ENCODE peak calls at places on chromosomes 4 and X, in seven cellular contexts. One of them, this sample, is unnamed.

GRCh38 chr4:87589531-87589930 is 18.8 kb upstream of the DSPP start:
- DNase-seq in thyroid gland: no peak
- DNase-seq in GM12878: no peak
- DNase-seq in tibial nerve: no peak
- DNase-seq in heart right ventricle: no peak
- DNase-seq in colonic mucosa: no peak
- DNase-seq in IMR-90: peak; percentile 90
- DNase-seq in this sample: no peak

GRCh38 chr4:86356831-86357230 is 3.0 kb downstream of the MAPK10 start:
- DNase-seq in tibial nerve: no peak
- DNase-seq in GM12878: no peak
- DNase-seq in heart right ventricle: no peak
- DNase-seq in thyroid gland: no peak
- DNase-seq in colonic mucosa: no peak
- DNase-seq in IMR-90: no peak
- DNase-seq in this sample: no peak

GRCh38 chr4:73129319-73129718 is 59.8 kb upstream of the COX18 start:
- DNase-seq in colonic mucosa: no peak
- DNase-seq in thyroid gland: no peak
- DNase-seq in heart right ventricle: no peak
- DNase-seq in tibial nerve: no peak
- DNase-seq in IMR-90: no peak
- DNase-seq in GM12878: no peak
- DNase-seq in this sample: no peak

GRCh38 chr4:145298885-145299284 is 118.5 kb upstream of the OTUD4 start:
- DNase-seq in thyroid gland: no peak
- DNase-seq in GM12878: peak; percentile 26
- DNase-seq in IMR-90: no peak
- DNase-seq in heart right ventricle: no peak
- DNase-seq in tibial nerve: no peak
- DNase-seq in colonic mucosa: peak; percentile 21
- DNase-seq in this sample: peak; percentile 55

GRCh38 chr4:957581-958313 is 15.6 kb downstream of the DGKQ start:
- DNase-seq in colonic mucosa: no peak
- DNase-seq in IMR-90: no peak
- DNase-seq in GM12878: no peak
- DNase-seq in heart right ventricle: no peak
- DNase-seq in thyroid gland: no peak
- DNase-seq in tibial nerve: no peak
- DNase-seq in this sample: no peak

GRCh38 chr4:134024251-134024650 is 177.3 kb downstream of the PABPC4L start:
- DNase-seq in tibial nerve: no peak
- DNase-seq in GM12878: no peak
- DNase-seq in colonic mucosa: no peak
- DNase-seq in IMR-90: no peak
- DNase-seq in heart right ventricle: no peak
- DNase-seq in thyroid gland: no peak
- DNase-seq in this sample: peak; percentile 14

GRCh38 chr4:149980125-149980682 is 98.0 kb upstream of the DCLK2 start:
- DNase-seq in GM12878: no peak
- DNase-seq in IMR-90: no peak
- DNase-seq in tibial nerve: no peak
- DNase-seq in heart right ventricle: no peak
- DNase-seq in thyroid gland: no peak
- DNase-seq in colonic mucosa: no peak
- DNase-seq in this sample: no peak

GRCh38 chr4:127479031-127479622 is 153.6 kb upstream of the INTU start:
- DNase-seq in tibial nerve: no peak
- DNase-seq in colonic mucosa: no peak
- DNase-seq in GM12878: no peak
- DNase-seq in IMR-90: peak; percentile 52
- DNase-seq in heart right ventricle: no peak
- DNase-seq in thyroid gland: no peak
- DNase-seq in this sample: no peak

GRCh38 chrX:69277961-69278795 is 112.9 kb upstream of the PJA1 start:
- DNase-seq in IMR-90: no peak
- DNase-seq in colonic mucosa: no peak
- DNase-seq in heart right ventricle: no peak
- DNase-seq in GM12878: no peak
- DNase-seq in thyroid gland: no peak
- DNase-seq in tibial nerve: no peak
- DNase-seq in this sample: no peak

GRCh38 chr4:127741247-127741646 is 11.0 kb downstream of the SLC25A31 start:
- DNase-seq in IMR-90: no peak
- DNase-seq in heart right ventricle: no peak
- DNase-seq in thyroid gland: no peak
- DNase-seq in GM12878: no peak
- DNase-seq in colonic mucosa: no peak
- DNase-seq in tibial nerve: no peak
- DNase-seq in this sample: no peak

DNA sequence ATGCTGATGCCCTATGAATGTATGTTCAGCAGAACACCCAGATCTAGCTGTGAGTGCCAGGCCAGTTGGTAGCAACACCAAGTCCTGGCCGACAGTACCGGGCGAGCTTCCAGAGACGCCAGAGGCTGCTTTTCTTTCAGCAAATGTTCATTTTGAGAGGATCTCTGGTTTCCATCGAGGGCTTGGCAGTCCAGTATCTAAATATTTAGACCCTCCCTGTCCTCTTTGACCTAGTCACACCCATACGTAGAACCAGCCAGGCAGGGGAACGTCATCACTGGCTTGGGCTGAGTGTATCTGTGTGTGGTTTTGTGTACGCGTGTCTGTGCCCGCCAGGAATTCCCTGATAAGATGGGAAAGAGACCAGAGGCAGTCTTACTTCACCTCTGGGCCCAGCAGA is 14.8 kb upstream of the ELF4 start:
- DNase-seq in colonic mucosa: no peak
- DNase-seq in IMR-90: no peak
- DNase-seq in GM12878: no peak
- DNase-seq in heart right ventricle: peak; percentile 62
- DNase-seq in thyroid gland: no peak
- DNase-seq in tibial nerve: peak; percentile 28
- DNase-seq in this sample: peak; percentile 57
- TF ChIP-seq CTCF in colonic mucosa: no peak
- TF ChIP-seq CTCF in IMR-90: no peak
- TF ChIP-seq CTCF in GM12878: no peak
- TF ChIP-seq CTCF in heart right ventricle: no peak
- TF ChIP-seq CTCF in thyroid gland: no peak
- TF ChIP-seq CTCF in tibial nerve: no peak
- TF ChIP-seq CTCF in this sample: no peak

GRCh38 chrX:40086569-40087335 is 11.0 kb downstream of the BCOR start:
- DNase-seq in thyroid gland: no peak
- DNase-seq in heart right ventricle: no peak
- DNase-seq in tibial nerve: no peak
- DNase-seq in colonic mucosa: no peak
- DNase-seq in IMR-90: peak; percentile 77
- DNase-seq in GM12878: no peak
- DNase-seq in this sample: peak; percentile 26

GRCh38 chrX:40085086-40085551 is 12.6 kb downstream of the BCOR start:
- DNase-seq in tibial nerve: no peak
- DNase-seq in GM12878: no peak
- DNase-seq in IMR-90: peak; percentile 86
- DNase-seq in thyroid gland: peak; percentile 31
- DNase-seq in colonic mucosa: no peak
- DNase-seq in heart right ventricle: no peak
- DNase-seq in this sample: peak; percentile 73

GRCh38 chrX:40084471-40084870 is 13.3 kb downstream of the BCOR start:
- DNase-seq in IMR-90: no peak
- DNase-seq in heart right ventricle: no peak
- DNase-seq in tibial nerve: no peak
- DNase-seq in GM12878: no peak
- DNase-seq in colonic mucosa: no peak
- DNase-seq in thyroid gland: no peak
- DNase-seq in this sample: no peak

GRCh38 chrX:40083979-40084359 is 13.8 kb downstream of the BCOR start:
- DNase-seq in IMR-90: no peak
- DNase-seq in heart right ventricle: no peak
- DNase-seq in tibial nerve: no peak
- DNase-seq in GM12878: no peak
- DNase-seq in colonic mucosa: no peak
- DNase-seq in thyroid gland: no peak
- DNase-seq in this sample: no peak

DNA sequence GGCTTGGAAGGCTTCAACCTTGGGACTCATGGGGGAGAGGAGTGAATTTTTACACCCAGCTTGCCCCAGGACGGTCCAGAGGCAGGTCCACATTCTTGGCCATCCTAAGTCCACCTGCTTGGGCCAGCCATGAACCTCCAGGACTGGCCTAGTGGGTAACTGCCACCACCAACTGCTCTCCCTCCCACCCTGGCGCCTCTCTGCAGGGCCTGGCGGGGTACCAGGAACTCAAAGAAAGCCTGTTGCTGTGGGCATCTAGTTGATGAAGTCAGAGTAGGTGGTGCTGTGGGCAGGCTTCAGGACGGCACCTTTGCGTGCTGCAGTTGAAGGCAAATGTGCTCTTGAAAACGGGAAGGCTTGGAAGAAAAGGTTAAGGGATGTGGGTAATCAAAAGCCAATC is 12.0 kb downstream of the BCOR start:
- DNase-seq in tibial nerve: no peak
- DNase-seq in IMR-90: no peak
- DNase-seq in thyroid gland: peak; percentile 54
- DNase-seq in colonic mucosa: no peak
- DNase-seq in GM12878: no peak
- DNase-seq in heart right ventricle: no peak
- DNase-seq in this sample: peak; percentile 15
- H3K27ac ChIP-seq in tibial nerve: peak overlapping the region; percentile 75
- H3K27ac ChIP-seq in IMR-90: peak overlapping the region; percentile 56
- H3K27ac ChIP-seq in thyroid gland: peak overlapping the region; percentile 36
- H3K27ac ChIP-seq in colonic mucosa: no peak overlapping the region
- H3K27ac ChIP-seq in GM12878: no peak overlapping the region
- H3K27ac ChIP-seq in heart right ventricle: no peak overlapping the region
- H3K27ac ChIP-seq in this sample: peak overlapping the region; percentile 83

GRCh38 chrX:136186023-136186413 is 38.7 kb downstream of the FHL1 start:
- DNase-seq in heart right ventricle: no peak
- DNase-seq in GM12878: no peak
- DNase-seq in thyroid gland: peak; percentile 35
- DNase-seq in tibial nerve: no peak
- DNase-seq in IMR-90: no peak
- DNase-seq in colonic mucosa: no peak
- DNase-seq in this sample: no peak
- H3K4me1 ChIP-seq in heart right ventricle: peaks cover 91% of the 10 kb centered on the region
- H3K4me1 ChIP-seq in GM12878: no peaks in the 10 kb centered on the region
- H3K4me1 ChIP-seq in thyroid gland: peaks cover 14% of the 10 kb centered on the region
- H3K4me1 ChIP-seq in tibial nerve: peaks cover 30% of the 10 kb centered on the region
- H3K4me1 ChIP-seq in IMR-90: peaks cover 2% of the 10 kb centered on the region
- H3K4me1 ChIP-seq in colonic mucosa: no peaks in the 10 kb centered on the region
- H3K4me1 ChIP-seq in this sample: no peaks in the 10 kb centered on the region

GRCh38 chr4:76088719-76089118 is 14.2 kb downstream of the ART3 start:
- DNase-seq in GM12878: no peak
- DNase-seq in thyroid gland: no peak
- DNase-seq in colonic mucosa: no peak
- DNase-seq in heart right ventricle: no peak
- DNase-seq in tibial nerve: no peak
- DNase-seq in IMR-90: no peak
- DNase-seq in this sample: no peak
- TF ChIP-seq CTCF in GM12878: no peak
- TF ChIP-seq CTCF in thyroid gland: no peak
- TF ChIP-seq CTCF in colonic mucosa: no peak
- TF ChIP-seq CTCF in heart right ventricle: no peak
- TF ChIP-seq CTCF in tibial nerve: no peak
- TF ChIP-seq CTCF in IMR-90: no peak
- TF ChIP-seq CTCF in this sample: no peak